ENCODE peak calls at places on chromosomes 6 and 20, in nine cellular contexts. F is astrocyte, W is Panc1, S is mucosa of descending colon, M is Caco-2, I is psoas muscle, Q is left ventricle myocardium inferior, H is cardiac muscle cell, C is suprapubic skin. Y is an unnamed sample. For H3K4me1, the result is how much of the 10 kb centered on the place peaks cover.

GRCh38 chr20:25076731-25077609 is 5.0 kb downstream of the VSX1 start:
- DNase-seq in F (no peak), W (peak), S (no peak), M (peak), I (peak), Q (no peak), H (peak), C (no peak), Y (no peak)

GRCh38 chr6:41182069-41183034 is 18.6 kb downstream of the TREML2 start:
- DNase-seq in F (peak), W (peak), S (no peak), M (peak), I (no peak), Q (no peak), H (peak), C (no peak), Y (peak)

GRCh38 chr6:125843593-125843992 is 52.8 kb downstream of the NCOA7 start:
- DNase-seq in F (no peak), W (no peak), S (no peak), M (no peak), I (no peak), Q (no peak), H (no peak), C (no peak), Y (no peak)

GRCh38 chr20:53857723-53858236 is 212.6 kb downstream of the BCAS1 start:
- DNase-seq in F (no peak), W (no peak), S (peak), M (no peak), I (no peak), Q (no peak), H (peak), C (no peak), Y (peak)

GRCh38 chr6:24890471-24890870 is 45.3 kb downstream of the RIPOR2 start:
- DNase-seq in F (no peak), W (no peak), S (no peak), M (no peak), I (no peak), Q (no peak), H (no peak), C (no peak), Y (no peak)

GRCh38 chr20:34824026-34824860 is 1.2 kb downstream of the NCOA6 start:
- DNase-seq in F (peak), W (peak), S (peak), M (peak), I (peak), Q (peak), H (peak), C (peak), Y (peak)

GRCh38 chr6:134619789-134620188 is 301.9 kb upstream of the SGK1 start:
- DNase-seq in F (peak), W (no peak), S (no peak), M (no peak), I (no peak), Q (no peak), H (peak), C (no peak), Y (no peak)

GRCh38 chr6:139291813-139292619 is at the start of gene TXLNB:
- DNase-seq in F (peak), W (no peak), S (peak), M (peak), I (peak), Q (peak), H (peak), C (peak), Y (peak)

GRCh38 chr6:17490724-17491123 is 97.3 kb downstream of the CAP2 start:
- DNase-seq in F (no peak), W (no peak), S (no peak), M (no peak), I (no peak), Q (no peak), H (no peak), C (no peak), Y (no peak)

GRCh38 chr6:167898673-167899311 is 72.1 kb downstream of the AFDN start:
- DNase-seq in F (peak), W (no peak), S (no peak), M (no peak), I (no peak), Q (no peak), H (peak), C (no peak), Y (peak)

GRCh38 chr6:3265671-3266070 is 6.9 kb downstream of the PSMG4 start:
- DNase-seq in F (no peak), W (no peak), S (no peak), M (no peak), I (no peak), Q (no peak), H (no peak), C (no peak), Y (no peak)

GRCh38 chr6:136235233-136235564 is 14.9 kb downstream of the MTFR2 start:
- DNase-seq in F (peak), W (no peak), S (no peak), M (no peak), I (no peak), Q (no peak), H (no peak), C (no peak), Y (no peak)

GRCh38 chr6:149480502-149481280 is 4.1 kb downstream of the ZC3H12D start:
- DNase-seq in F (no peak), W (no peak), S (no peak), M (no peak), I (no peak), Q (no peak), H (no peak), C (no peak), Y (no peak)

GRCh38 chr6:40015530-40015929 is 81.3 kb upstream of the MOCS1 start:
- DNase-seq in F (no peak), W (no peak), S (no peak), M (no peak), I (no peak), Q (no peak), H (no peak), C (no peak), Y (no peak)

GRCh38 chr20:45012682-45013302 is 46.5 kb downstream of the STK4 start:
- DNase-seq in F (peak), W (no peak), S (no peak), M (peak), I (no peak), Q (no peak), H (peak), C (no peak), Y (no peak)

GRCh38 chr6:21764989-21765388 is 171.4 kb downstream of the SOX4 start:
- DNase-seq in F (no peak), W (no peak), S (no peak), M (no peak), I (no peak), Q (no peak), H (no peak), C (no peak), Y (no peak)

GRCh38 chr6:4291453-4292403 is 156.4 kb upstream of the ECI2 start:
- DNase-seq in F (peak), W (no peak), S (no peak), M (no peak), I (no peak), Q (no peak), H (peak), C (no peak), Y (no peak)

GRCh38 chr6:54191460-54191859 is 80.2 kb downstream of the MLIP start:
- DNase-seq in F (peak), W (no peak), S (no peak), M (no peak), I (no peak), Q (no peak), H (peak), C (no peak), Y (peak)

GRCh38 chr20:36491901-36492617 is 49.3 kb upstream of the MYL9 start:
- DNase-seq in F (no peak), W (no peak), S (peak), M (no peak), I (no peak), Q (no peak), H (peak), C (no peak), Y (no peak)

GRCh38 chr6:47165918-47166317 is 123.8 kb upstream of the ADGRF1 start:
- DNase-seq in F (no peak), W (no peak), S (no peak), M (no peak), I (no peak), Q (no peak), H (no peak), C (no peak), Y (no peak)

GRCh38 chr6:42911171-42912021 is 4.5 kb upstream of the PTCRA start:
- DNase-seq in F (no peak), W (no peak), S (no peak), M (no peak), I (no peak), Q (no peak), H (peak), C (no peak), Y (no peak)

GRCh38 chr20:6575912-6576391 is 191.5 kb upstream of the BMP2 start:
- DNase-seq in F (peak), W (no peak), S (no peak), M (peak), I (no peak), Q (no peak), H (peak), C (no peak), Y (no peak)

DNA sequence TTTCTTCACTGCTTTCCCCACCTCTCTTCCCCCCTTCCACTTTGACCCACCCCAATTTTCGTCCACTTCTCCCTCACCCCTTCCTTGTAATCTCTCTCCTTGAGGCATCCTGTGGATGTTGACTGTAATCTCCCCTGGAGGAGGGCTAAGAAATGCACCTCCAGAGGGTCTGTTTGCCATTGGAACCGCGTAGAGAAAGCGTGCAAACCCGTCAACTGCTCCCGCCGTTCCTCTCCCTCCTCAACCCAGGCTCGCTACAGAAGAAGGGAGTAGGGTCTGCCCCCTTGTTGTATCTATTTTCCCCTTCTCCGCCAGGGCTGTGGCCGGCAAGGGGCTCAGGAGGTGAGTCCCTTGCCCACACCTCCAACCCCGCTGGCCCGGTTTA is 502 bp upstream of the HTR1E start:
- DNase-seq in F (no peak), W (no peak), S (no peak), M (no peak), I (no peak), Q (no peak), H (no peak), C (no peak), Y (no peak)
- H3K4me3 ChIP-seq in F (no peak), W (peak), S (no peak), M (no peak), I (peak), Q (peak), H (peak), C (peak), Y (peak)

DNA sequence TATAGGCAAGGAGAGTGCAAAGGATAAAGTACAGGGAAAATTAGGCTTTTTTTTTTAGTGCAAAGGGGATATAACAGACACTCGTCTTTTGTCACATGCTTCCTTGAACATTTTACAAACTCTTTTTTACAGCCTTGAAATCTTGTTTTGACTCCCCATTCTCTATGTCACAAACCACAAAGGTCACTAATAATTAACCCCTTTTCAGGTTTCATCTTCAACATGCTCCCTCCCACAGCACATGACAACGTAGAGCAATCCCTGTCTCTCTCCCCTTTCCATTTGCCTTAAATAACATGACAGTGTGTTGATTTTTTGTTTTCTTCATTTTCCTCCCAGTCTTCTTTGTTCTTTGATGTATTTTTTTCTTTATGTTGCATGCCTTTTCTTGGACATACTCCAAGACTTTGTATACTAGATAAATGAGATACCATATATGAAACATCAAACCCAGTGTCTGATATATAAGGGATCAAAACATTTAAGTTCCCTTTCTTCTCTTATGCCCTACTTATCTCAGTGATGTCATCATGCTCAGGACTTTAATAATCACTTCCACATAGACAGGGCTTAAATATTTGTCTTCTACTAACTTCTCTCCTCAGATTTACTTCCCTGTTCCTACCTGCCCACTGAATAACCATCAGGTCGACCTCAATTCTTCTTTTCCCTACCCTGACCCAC is 378.7 kb upstream of the HSF2 start:
- DNase-seq in F (no peak), W (no peak), S (no peak), M (no peak), I (no peak), Q (no peak), H (no peak), C (no peak), Y (no peak)
- H3K4me1 ChIP-seq in F (under half), W (under half), S (under half), M (under half), I (under half), Q (under half), H (under half), C (under half), Y (under half)

GRCh38 chr6:111662192-111662793 is 56.6 kb upstream of the TRAF3IP2 start:
- DNase-seq in F (no peak), W (no peak), S (no peak), M (no peak), I (no peak), Q (no peak), H (peak), C (no peak), Y (no peak)

GRCh38 chr6:111664565-111665039 is 58.9 kb upstream of the TRAF3IP2 start:
- DNase-seq in F (no peak), W (no peak), S (no peak), M (no peak), I (no peak), Q (no peak), H (no peak), C (no peak), Y (no peak)

GRCh38 chr6:111662794-111663231 is 57.1 kb upstream of the TRAF3IP2 start:
- DNase-seq in F (peak), W (no peak), S (no peak), M (no peak), I (no peak), Q (no peak), H (peak), C (no peak), Y (no peak)

GRCh38 chr6:111663232-111663631 is 57.6 kb upstream of the TRAF3IP2 start:
- DNase-seq in F (no peak), W (no peak), S (no peak), M (no peak), I (peak), Q (peak), H (peak), C (no peak), Y (no peak)

GRCh38 chr6:111663692-111664564 is 58.2 kb upstream of the TRAF3IP2 start:
- DNase-seq in F (peak), W (no peak), S (no peak), M (no peak), I (peak), Q (peak), H (peak), C (no peak), Y (peak)
- H3K4me3 ChIP-seq in F (peak), W (no peak), S (no peak), M (no peak), I (peak), Q (peak), H (no peak), C (no peak), Y (no peak)

GRCh38 chr6:113481910-113482309 is 375.2 kb upstream of the MARCKS start:
- DNase-seq in F (no peak), W (no peak), S (no peak), M (no peak), I (no peak), Q (no peak), H (no peak), C (no peak), Y (no peak)
- H3K4me1 ChIP-seq in F (under half), W (under half), S (under half), M (under half), I (under half), Q (under half), H (under half), C (under half), Y (under half)

GRCh38 chr6:144377586-144377985 is 92.5 kb downstream of the UTRN start:
- DNase-seq in F (peak), W (no peak), S (no peak), M (no peak), I (no peak), Q (no peak), H (peak), C (no peak), Y (no peak)
- H3K4me3 ChIP-seq in F (no peak), W (no peak), S (no peak), M (no peak), I (no peak), Q (no peak), H (no peak), C (no peak), Y (no peak)

Y was measured in HAP-1.